ENCODE peak calls at places on chromosomes 11 and 22, in nine cellular contexts. E is HFFc6, G is lower lobe of right lung, H is psoas muscle, O is body of pancreas, T is H1, I is cardiac fibroblast, K is GM13976, D is HFF-Myc. X is an unnamed sample.

GRCh38 chr11:10628506-10629236 is 60.2 kb upstream of the LYVE1 start:
- DNase-seq in O (no peak), H (no peak), G (no peak), K (no peak), I (no peak), T (peak), D (no peak), E (no peak), X (peak)

GRCh38 chr11:107783121-107783520 is 71.3 kb upstream of the SLN start:
- DNase-seq in T (no peak), E (no peak), H (no peak), K (no peak), G (no peak), O (no peak), I (no peak), D (no peak), X (no peak)

GRCh38 chr11:111502611-111503010 is 9.6 kb downstream of the BTG4 start:
- DNase-seq in H (no peak), D (no peak), G (no peak), E (no peak), T (no peak), K (no peak), O (no peak), I (no peak), X (no peak)

GRCh38 chr22:21984793-21985192 is 2.2 kb upstream of the TOP3B start:
- DNase-seq in H (no peak), I (peak), T (peak), K (no peak), D (no peak), O (no peak), E (peak), G (no peak), X (peak)

GRCh38 chr22:49789289-49790141 is 38.2 kb downstream of the BRD1 start:
- DNase-seq in G (peak), D (no peak), E (peak), I (peak), H (peak), T (no peak), K (no peak), O (peak), X (no peak)

GRCh38 chr11:34552270-34552669 is 38.7 kb upstream of the ELF5 start:
- DNase-seq in O (peak), I (no peak), G (peak), D (no peak), K (no peak), E (no peak), H (no peak), T (no peak), X (no peak)

GRCh38 chr11:64935634-64936081 is at the start of gene GPHA2:
- DNase-seq in H (no peak), E (no peak), D (peak), T (peak), K (no peak), O (peak), G (no peak), I (peak), X (no peak)

GRCh38 chr11:126332221-126332711 is 23.2 kb upstream of the ST3GAL4 start:
- DNase-seq in G (no peak), E (peak), D (peak), K (no peak), I (peak), H (peak), T (no peak), O (no peak), X (no peak)

DNA sequence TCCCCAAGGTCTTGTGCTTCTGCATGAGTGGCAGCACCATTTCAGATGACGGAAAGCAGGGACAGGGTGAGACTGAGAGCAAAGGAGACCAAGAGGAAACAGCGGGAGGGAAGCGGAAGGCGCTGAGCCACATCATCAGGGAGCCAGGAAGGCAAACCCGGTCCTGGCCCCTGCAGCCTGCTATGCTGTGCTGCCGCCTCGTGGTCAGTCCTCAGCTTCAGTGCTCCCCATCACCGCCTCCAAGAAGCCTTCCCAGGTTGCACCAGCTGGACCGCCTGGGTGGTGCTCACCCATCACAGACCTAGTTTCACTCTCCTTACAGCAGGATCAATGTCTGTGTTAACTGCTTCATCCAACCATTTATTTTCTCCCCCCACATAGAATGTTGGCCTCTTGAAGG is 73.0 kb upstream of the PHF21B start:
- DNase-seq in I (no peak), K (peak), O (no peak), D (no peak), T (peak), G (no peak), E (no peak), H (no peak), X (no peak)
- TF ChIP-seq CTCF in I (peak), K (peak), O (no peak), D (peak), T (peak), G (no peak), E (peak), H (no peak), X (peak)

DNA sequence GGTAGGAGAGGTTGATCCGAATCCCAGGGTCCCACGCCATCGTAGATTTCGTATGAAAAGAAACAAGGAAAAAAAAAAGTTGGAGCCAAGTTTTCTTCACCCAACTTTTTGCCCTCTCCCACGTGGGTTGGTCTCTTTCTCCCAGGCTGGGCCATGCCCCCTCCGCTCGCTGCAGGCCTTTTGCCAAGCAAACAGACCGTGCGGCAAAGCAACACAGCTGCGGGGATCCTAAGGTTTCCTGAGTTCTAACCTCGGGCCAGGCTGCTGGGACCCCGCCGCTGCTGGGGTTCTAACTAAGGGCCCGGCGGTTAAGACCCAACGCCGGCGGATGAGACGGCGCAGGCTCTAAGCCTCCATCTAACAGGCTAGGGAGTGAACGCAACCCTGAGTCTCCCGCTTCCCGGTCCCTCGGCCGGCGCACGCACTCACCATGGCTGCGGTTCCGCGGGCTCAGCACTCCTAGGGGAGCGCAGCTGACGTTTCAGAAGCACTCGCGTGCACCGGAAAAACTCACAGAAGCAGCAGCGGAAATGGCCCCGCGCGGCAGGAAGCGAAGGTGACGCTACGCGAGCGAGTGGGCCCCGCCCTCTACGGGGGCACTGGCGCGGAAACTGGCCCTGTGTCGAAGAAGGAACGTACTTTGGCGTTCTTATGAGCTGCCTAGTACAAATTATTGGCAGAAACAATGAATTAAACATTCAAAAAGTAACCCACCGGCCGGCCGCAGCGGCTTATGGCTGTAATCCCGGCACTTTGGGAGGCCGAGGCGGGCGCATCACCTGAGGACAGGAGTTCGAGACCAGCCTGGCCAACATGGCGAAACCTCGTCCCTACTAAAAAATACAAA is at the start of gene SNU13:
- DNase-seq in D (no peak), K (peak), O (peak), H (peak), T (peak), I (peak), E (peak), G (peak), X (peak)
- TF ChIP-seq CTCF in D (no peak), K (no peak), O (no peak), H (no peak), T (no peak), I (no peak), E (peak), G (no peak), X (no peak)

DNA sequence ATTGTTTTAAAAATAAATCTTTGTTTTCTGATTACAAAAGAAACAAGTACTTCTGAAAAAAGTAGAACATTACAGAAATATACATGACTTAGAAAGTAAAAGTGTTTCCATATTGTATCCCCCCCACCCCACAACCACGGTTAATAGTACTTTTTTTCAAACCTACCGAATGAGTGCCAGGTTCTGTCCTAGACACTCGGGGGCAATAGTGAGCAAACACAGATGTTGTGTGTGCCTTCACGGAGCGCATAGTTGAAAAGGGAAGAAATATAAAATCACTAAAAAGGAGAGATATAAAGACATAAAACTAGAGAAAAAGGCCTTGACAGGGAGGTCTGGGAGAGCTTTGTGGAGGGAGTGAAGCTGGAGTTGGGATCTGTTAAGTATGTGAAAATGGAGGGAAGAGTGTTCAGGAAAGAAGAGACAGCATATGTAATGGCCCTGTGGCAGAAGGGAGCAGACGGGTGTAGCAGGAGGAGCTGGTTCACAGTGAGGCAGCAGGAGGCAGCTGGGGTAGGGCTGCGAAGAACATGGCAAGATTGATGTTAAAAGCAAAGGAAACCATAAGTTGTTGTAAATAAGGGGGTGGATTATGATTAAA is 42.1 kb upstream of the ALX4 start:
- DNase-seq in E (no peak), I (peak), T (no peak), H (no peak), G (no peak), K (no peak), D (no peak), O (no peak), X (no peak)
- TF ChIP-seq CTCF in E (peak), I (no peak), T (peak), H (no peak), G (no peak), K (no peak), D (no peak), O (no peak), X (peak)

GRCh38 chr22:39655736-39656285 is 85.3 kb downstream of the CACNA1I start:
- DNase-seq in I (no peak), H (no peak), O (no peak), D (no peak), T (no peak), E (no peak), K (no peak), G (no peak), X (no peak)

GRCh38 chr22:39656495-39657490 is 86.2 kb downstream of the CACNA1I start:
- DNase-seq in K (no peak), O (peak), T (no peak), D (no peak), G (no peak), I (no peak), E (no peak), H (no peak), X (no peak)

GRCh38 chr22:39654527-39654926 is 84.0 kb downstream of the CACNA1I start:
- DNase-seq in G (no peak), H (no peak), T (no peak), D (no peak), E (no peak), O (no peak), K (no peak), I (no peak), X (no peak)

GRCh38 chr22:39653787-39654077 is 83.2 kb downstream of the CACNA1I start:
- DNase-seq in H (no peak), I (no peak), G (no peak), O (no peak), T (no peak), D (no peak), E (no peak), K (no peak), X (no peak)

GRCh38 chr22:39654959-39655579 is 84.5 kb downstream of the CACNA1I start:
- DNase-seq in K (no peak), I (no peak), D (no peak), T (no peak), H (peak), E (no peak), G (no peak), O (no peak), X (no peak)
- TF ChIP-seq CTCF in K (no peak), I (no peak), D (peak), T (peak), H (no peak), E (peak), G (no peak), O (no peak), X (no peak)

GRCh38 chr11:102254047-102254446 is 63.2 kb upstream of the BIRC3 start:
- DNase-seq in K (no peak), O (no peak), D (no peak), E (no peak), H (no peak), G (no peak), I (no peak), T (no peak), X (no peak)
- TF ChIP-seq CTCF in K (no peak), O (peak), D (peak), E (peak), H (no peak), G (peak), I (peak), T (no peak), X (peak)

GRCh38 chr22:48084749-48085090 is 1322.3 kb downstream of the TBC1D22A start:
- DNase-seq in E (no peak), T (no peak), O (no peak), G (no peak), D (no peak), H (no peak), K (no peak), I (no peak), X (no peak)
- TF ChIP-seq CTCF in E (no peak), T (no peak), O (no peak), G (no peak), D (no peak), H (no peak), K (no peak), I (no peak), X (no peak)

GRCh38 chr11:5317301-5317700 is 6.8 kb downstream of the OR51B2 start:
- DNase-seq in G (no peak), H (no peak), E (no peak), D (no peak), K (no peak), I (no peak), O (no peak), T (no peak), X (no peak)
- TF ChIP-seq CTCF in G (no peak), H (no peak), E (peak), D (no peak), K (no peak), I (no peak), O (no peak), T (no peak), X (no peak)

GRCh38 chr11:92735039-92735438 is 234.4 kb upstream of the MTNR1B start:
- DNase-seq in E (no peak), K (no peak), O (no peak), I (no peak), T (no peak), G (no peak), H (no peak), D (no peak), X (no peak)
- TF ChIP-seq CTCF in E (peak), K (no peak), O (peak), I (peak), T (no peak), G (no peak), H (no peak), D (no peak), X (no peak)